ENCODE peak calls at places on chromosomes 7 and 10, in nine cellular contexts. One of them, this sample, is unnamed.

GRCh38 chr10:71838264-71839211 is 12.5 kb downstream of the PSAP start:
- DNase-seq in adrenal gland: no peak
- DNase-seq in HCT116: no peak
- DNase-seq in GM12878: no peak
- DNase-seq in body of pancreas: no peak
- DNase-seq in right lobe of liver: no peak
- DNase-seq in endothelial cell of umbilical vein: no peak
- DNase-seq in sigmoid colon: no peak
- DNase-seq in heart left ventricle: no peak
- DNase-seq in this sample: no peak

GRCh38 chr10:4772202-4772570 is 53.8 kb upstream of the AKR1E2 start:
- DNase-seq in adrenal gland: no peak
- DNase-seq in HCT116: no peak
- DNase-seq in GM12878: no peak
- DNase-seq in body of pancreas: no peak
- DNase-seq in right lobe of liver: no peak
- DNase-seq in endothelial cell of umbilical vein: no peak
- DNase-seq in sigmoid colon: no peak
- DNase-seq in heart left ventricle: no peak
- DNase-seq in this sample: no peak

GRCh38 chr10:24503627-24504320 is 219.9 kb downstream of the ARHGAP21 start:
- DNase-seq in adrenal gland: no peak
- DNase-seq in HCT116: peak; percentile 48
- DNase-seq in GM12878: peak; percentile 36
- DNase-seq in body of pancreas: peak; percentile 67
- DNase-seq in right lobe of liver: no peak
- DNase-seq in endothelial cell of umbilical vein: peak; percentile 33
- DNase-seq in sigmoid colon: no peak
- DNase-seq in heart left ventricle: no peak
- DNase-seq in this sample: no peak

GRCh38 chr7:104541897-104542296 is 213.5 kb downstream of the LHFPL3 start:
- DNase-seq in adrenal gland: no peak
- DNase-seq in HCT116: no peak
- DNase-seq in GM12878: no peak
- DNase-seq in body of pancreas: no peak
- DNase-seq in right lobe of liver: no peak
- DNase-seq in endothelial cell of umbilical vein: no peak
- DNase-seq in sigmoid colon: no peak
- DNase-seq in heart left ventricle: no peak
- DNase-seq in this sample: no peak

GRCh38 chr10:124062390-124062789 is 31.0 kb downstream of the CHST15 start:
- DNase-seq in adrenal gland: no peak
- DNase-seq in HCT116: no peak
- DNase-seq in GM12878: no peak
- DNase-seq in body of pancreas: no peak
- DNase-seq in right lobe of liver: no peak
- DNase-seq in endothelial cell of umbilical vein: no peak
- DNase-seq in sigmoid colon: no peak
- DNase-seq in heart left ventricle: no peak
- DNase-seq in this sample: no peak

GRCh38 chr10:78357673-78358206 is 324.1 kb downstream of the RPS24 start:
- DNase-seq in adrenal gland: no peak
- DNase-seq in HCT116: no peak
- DNase-seq in GM12878: no peak
- DNase-seq in body of pancreas: no peak
- DNase-seq in right lobe of liver: no peak
- DNase-seq in endothelial cell of umbilical vein: no peak
- DNase-seq in sigmoid colon: no peak
- DNase-seq in heart left ventricle: no peak
- DNase-seq in this sample: no peak

GRCh38 chr10:80535671-80536360 is 1.9 kb upstream of the SH2D4B start:
- DNase-seq in adrenal gland: peak; percentile 81
- DNase-seq in HCT116: peak; percentile 48
- DNase-seq in GM12878: no peak
- DNase-seq in body of pancreas: peak; percentile 78
- DNase-seq in right lobe of liver: peak; percentile 92
- DNase-seq in endothelial cell of umbilical vein: peak; percentile 54
- DNase-seq in sigmoid colon: peak; percentile 78
- DNase-seq in heart left ventricle: peak; percentile 89
- DNase-seq in this sample: peak; percentile 68

GRCh38 chr10:62861507-62861906 is 45.3 kb upstream of the EGR2 start:
- DNase-seq in adrenal gland: no peak
- DNase-seq in HCT116: no peak
- DNase-seq in GM12878: no peak
- DNase-seq in body of pancreas: no peak
- DNase-seq in right lobe of liver: no peak
- DNase-seq in endothelial cell of umbilical vein: no peak
- DNase-seq in sigmoid colon: no peak
- DNase-seq in heart left ventricle: no peak
- DNase-seq in this sample: no peak

GRCh38 chr7:139106959-139107358 is 2.6 kb downstream of the ZC3HAV1 start:
- DNase-seq in adrenal gland: no peak
- DNase-seq in HCT116: no peak
- DNase-seq in GM12878: no peak
- DNase-seq in body of pancreas: no peak
- DNase-seq in right lobe of liver: no peak
- DNase-seq in endothelial cell of umbilical vein: no peak
- DNase-seq in sigmoid colon: no peak
- DNase-seq in heart left ventricle: no peak
- DNase-seq in this sample: no peak

GRCh38 chr7:103751476-103751875 is 238.0 kb downstream of the RELN start:
- DNase-seq in adrenal gland: no peak
- DNase-seq in HCT116: no peak
- DNase-seq in GM12878: no peak
- DNase-seq in body of pancreas: no peak
- DNase-seq in right lobe of liver: no peak
- DNase-seq in endothelial cell of umbilical vein: no peak
- DNase-seq in sigmoid colon: no peak
- DNase-seq in heart left ventricle: no peak
- DNase-seq in this sample: no peak

GRCh38 chr7:87223666-87224065 is 4.1 kb upstream of the TMEM243 start:
- DNase-seq in adrenal gland: no peak
- DNase-seq in HCT116: no peak
- DNase-seq in GM12878: no peak
- DNase-seq in body of pancreas: no peak
- DNase-seq in right lobe of liver: no peak
- DNase-seq in endothelial cell of umbilical vein: no peak
- DNase-seq in sigmoid colon: no peak
- DNase-seq in heart left ventricle: no peak
- DNase-seq in this sample: no peak

GRCh38 chr7:151815419-151815818 is 61.5 kb downstream of the PRKAG2 start:
- DNase-seq in adrenal gland: no peak
- DNase-seq in HCT116: no peak
- DNase-seq in GM12878: no peak
- DNase-seq in body of pancreas: no peak
- DNase-seq in right lobe of liver: no peak
- DNase-seq in endothelial cell of umbilical vein: no peak
- DNase-seq in sigmoid colon: no peak
- DNase-seq in heart left ventricle: no peak
- DNase-seq in this sample: no peak

DNA sequence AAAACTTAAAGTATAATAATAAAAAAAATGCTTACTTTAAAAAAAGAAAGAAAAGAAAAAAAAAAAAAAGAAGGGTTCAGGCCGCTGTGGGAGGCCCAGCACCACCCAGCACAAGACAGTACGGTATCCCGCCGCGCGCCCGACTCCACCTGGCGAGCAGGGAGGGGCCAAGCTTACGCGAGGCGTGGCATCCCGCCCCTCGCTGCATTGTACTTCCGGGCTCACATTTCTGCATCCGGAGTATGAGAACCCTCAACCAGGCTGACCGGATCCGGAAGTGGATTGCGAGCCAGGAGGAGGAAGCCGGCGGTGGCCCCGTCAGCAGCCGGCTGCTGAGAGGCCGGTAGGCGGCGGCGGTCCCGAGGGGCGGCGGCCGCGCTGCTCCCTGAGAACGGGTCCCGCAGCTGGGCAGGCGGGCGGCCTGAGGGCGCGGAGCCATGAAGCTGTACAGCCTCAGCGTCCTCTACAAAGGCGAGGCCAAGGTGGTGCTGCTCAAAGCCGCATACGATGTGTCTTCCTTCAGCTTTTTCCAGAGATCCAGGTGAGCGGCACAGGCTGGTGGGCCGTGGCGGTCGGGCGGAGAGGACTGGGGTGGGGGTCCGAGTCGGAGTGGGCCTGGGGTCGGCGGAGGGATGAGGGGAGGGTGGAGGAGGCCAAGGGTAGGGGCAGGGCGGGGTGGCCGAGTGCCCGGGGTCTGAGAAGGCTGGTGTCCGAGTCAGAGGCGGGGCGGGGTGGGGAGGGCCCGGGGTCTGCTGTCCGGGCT is at the start of gene YKT6:
- DNase-seq in adrenal gland: peak; percentile 97
- DNase-seq in HCT116: peak; percentile 94
- DNase-seq in GM12878: peak; percentile 84
- DNase-seq in body of pancreas: peak; percentile 97
- DNase-seq in right lobe of liver: peak; percentile 94
- DNase-seq in endothelial cell of umbilical vein: peak; percentile 94
- DNase-seq in sigmoid colon: peak; percentile 97
- DNase-seq in heart left ventricle: peak; percentile 95
- DNase-seq in this sample: peak; percentile 86
- TF ChIP-seq POLR2A in adrenal gland: peak; percentile 70
- TF ChIP-seq POLR2A in HCT116: peak; percentile 75
- TF ChIP-seq POLR2A in GM12878: peak; percentile 91
- TF ChIP-seq POLR2A in body of pancreas: peak; percentile 76
- TF ChIP-seq POLR2A in right lobe of liver: peak; percentile 81
- TF ChIP-seq POLR2A in endothelial cell of umbilical vein: peak; percentile 94
- TF ChIP-seq POLR2A in sigmoid colon: peak; percentile 30
- TF ChIP-seq POLR2A in heart left ventricle: no peak
- TF ChIP-seq POLR2A in this sample: peak; percentile 45

DNA sequence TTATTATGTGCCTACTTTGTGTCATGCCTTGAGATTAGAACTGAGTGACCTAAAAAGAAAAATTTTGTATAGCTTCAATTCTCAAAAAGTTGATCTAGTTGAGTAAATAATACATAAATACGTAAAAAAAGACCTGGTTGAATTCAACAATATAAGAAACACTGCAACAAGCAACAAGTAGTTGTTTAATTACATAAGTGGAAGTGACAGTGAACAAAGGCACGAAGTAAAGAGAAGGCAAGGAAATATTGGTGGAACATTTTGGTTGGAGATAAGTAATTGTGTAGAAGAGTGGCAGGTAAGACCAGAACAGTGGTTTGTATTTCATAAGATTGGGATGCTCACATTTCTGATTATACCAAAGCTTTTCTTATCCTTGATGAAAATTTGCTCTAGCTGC is 8.2 kb upstream of the MYPN start:
- DNase-seq in adrenal gland: no peak
- DNase-seq in HCT116: no peak
- DNase-seq in GM12878: no peak
- DNase-seq in body of pancreas: no peak
- DNase-seq in right lobe of liver: no peak
- DNase-seq in endothelial cell of umbilical vein: no peak
- DNase-seq in sigmoid colon: no peak
- DNase-seq in heart left ventricle: no peak
- DNase-seq in this sample: no peak
- H3K4me1 ChIP-seq in adrenal gland: no peaks in the 10 kb centered on the region
- H3K4me1 ChIP-seq in HCT116: peaks cover 92% of the 10 kb centered on the region
- H3K4me1 ChIP-seq in GM12878: no peaks in the 10 kb centered on the region
- H3K4me1 ChIP-seq in body of pancreas: peaks cover 8% of the 10 kb centered on the region
- H3K4me1 ChIP-seq in right lobe of liver: no peaks in the 10 kb centered on the region
- H3K4me1 ChIP-seq in endothelial cell of umbilical vein: peaks cover 15% of the 10 kb centered on the region
- H3K4me1 ChIP-seq in sigmoid colon: peaks cover 6% of the 10 kb centered on the region
- H3K4me1 ChIP-seq in heart left ventricle: peaks cover 16% of the 10 kb centered on the region
- H3K4me1 ChIP-seq in this sample: no peaks in the 10 kb centered on the region

GRCh38 chr10:50310560-50311174 is 59.4 kb upstream of the ASAH2 start:
- DNase-seq in adrenal gland: peak; percentile 55
- DNase-seq in HCT116: peak; percentile 18
- DNase-seq in GM12878: no peak
- DNase-seq in body of pancreas: peak; percentile 11
- DNase-seq in right lobe of liver: no peak
- DNase-seq in endothelial cell of umbilical vein: no peak
- DNase-seq in sigmoid colon: no peak
- DNase-seq in heart left ventricle: no peak
- DNase-seq in this sample: no peak

GRCh38 chr10:50304655-50305054 is 53.3 kb upstream of the ASAH2 start:
- DNase-seq in adrenal gland: no peak
- DNase-seq in HCT116: no peak
- DNase-seq in GM12878: no peak
- DNase-seq in body of pancreas: no peak
- DNase-seq in right lobe of liver: no peak
- DNase-seq in endothelial cell of umbilical vein: no peak
- DNase-seq in sigmoid colon: no peak
- DNase-seq in heart left ventricle: no peak
- DNase-seq in this sample: no peak

GRCh38 chr10:50312464-50313437 is 61.4 kb upstream of the ASAH2 start:
- DNase-seq in adrenal gland: no peak
- DNase-seq in HCT116: no peak
- DNase-seq in GM12878: no peak
- DNase-seq in body of pancreas: no peak
- DNase-seq in right lobe of liver: no peak
- DNase-seq in endothelial cell of umbilical vein: no peak
- DNase-seq in sigmoid colon: no peak
- DNase-seq in heart left ventricle: no peak
- DNase-seq in this sample: no peak

GRCh38 chr10:50314169-50315071 is 63.1 kb upstream of the ASAH2 start:
- DNase-seq in adrenal gland: no peak
- DNase-seq in HCT116: no peak
- DNase-seq in GM12878: no peak
- DNase-seq in body of pancreas: no peak
- DNase-seq in right lobe of liver: no peak
- DNase-seq in endothelial cell of umbilical vein: no peak
- DNase-seq in sigmoid colon: no peak
- DNase-seq in heart left ventricle: no peak
- DNase-seq in this sample: no peak

DNA sequence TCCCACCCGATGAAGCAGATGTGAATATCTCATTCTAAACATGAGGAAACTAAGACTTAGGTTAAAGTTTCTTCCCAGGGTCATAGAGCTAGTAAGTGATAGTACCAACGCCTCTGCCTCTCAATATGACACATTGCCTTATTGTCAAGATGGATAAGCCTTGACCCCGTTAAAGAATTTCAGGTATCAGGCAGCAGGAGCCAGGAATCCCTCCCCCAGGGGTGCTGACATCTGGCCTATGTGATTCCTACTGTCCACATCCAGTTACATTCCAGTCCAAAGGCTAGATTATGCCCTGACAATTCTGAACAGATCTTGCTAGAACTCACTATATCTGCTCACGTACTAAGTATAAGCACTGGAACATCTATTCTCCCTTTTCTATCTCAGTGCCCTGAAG is 58.0 kb upstream of the ASAH2 start:
- DNase-seq in adrenal gland: no peak
- DNase-seq in HCT116: no peak
- DNase-seq in GM12878: no peak
- DNase-seq in body of pancreas: no peak
- DNase-seq in right lobe of liver: no peak
- DNase-seq in endothelial cell of umbilical vein: no peak
- DNase-seq in sigmoid colon: no peak
- DNase-seq in heart left ventricle: no peak
- DNase-seq in this sample: no peak
- TF ChIP-seq POLR2A in adrenal gland: no peak
- TF ChIP-seq POLR2A in HCT116: no peak
- TF ChIP-seq POLR2A in GM12878: no peak
- TF ChIP-seq POLR2A in body of pancreas: no peak
- TF ChIP-seq POLR2A in right lobe of liver: no peak
- TF ChIP-seq POLR2A in endothelial cell of umbilical vein: no peak
- TF ChIP-seq POLR2A in sigmoid colon: no peak
- TF ChIP-seq POLR2A in heart left ventricle: no peak
- TF ChIP-seq POLR2A in this sample: no peak

DNA sequence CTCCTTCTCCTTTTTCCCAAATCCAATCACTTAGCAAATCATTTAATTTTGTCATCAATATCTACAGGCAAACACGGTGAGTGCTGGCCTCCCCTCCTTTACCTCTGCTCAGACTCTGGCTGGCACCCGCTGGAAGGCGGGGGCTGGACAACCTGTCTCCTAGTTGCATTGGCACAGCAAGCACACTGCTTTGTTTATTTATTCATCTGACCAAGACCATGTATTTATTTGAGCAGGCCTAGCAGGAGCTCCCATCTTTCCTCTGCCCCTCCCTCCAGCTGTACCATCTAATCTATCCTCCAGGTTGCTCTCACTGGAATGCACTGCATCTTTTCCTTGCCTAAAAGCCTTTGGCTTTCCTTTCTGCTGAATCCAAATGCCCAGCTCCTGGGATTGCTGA is 9.8 kb downstream of the ELMO1 start:
- DNase-seq in adrenal gland: no peak
- DNase-seq in HCT116: no peak
- DNase-seq in GM12878: no peak
- DNase-seq in body of pancreas: no peak
- DNase-seq in right lobe of liver: peak; percentile 61
- DNase-seq in endothelial cell of umbilical vein: no peak
- DNase-seq in sigmoid colon: no peak
- DNase-seq in heart left ventricle: no peak
- DNase-seq in this sample: no peak
- H3K4me1 ChIP-seq in adrenal gland: peaks cover 23% of the 10 kb centered on the region
- H3K4me1 ChIP-seq in HCT116: no peaks in the 10 kb centered on the region
- H3K4me1 ChIP-seq in GM12878: no peaks in the 10 kb centered on the region
- H3K4me1 ChIP-seq in body of pancreas: no peaks in the 10 kb centered on the region
- H3K4me1 ChIP-seq in right lobe of liver: no peaks in the 10 kb centered on the region
- H3K4me1 ChIP-seq in endothelial cell of umbilical vein: peaks cover 22% of the 10 kb centered on the region
- H3K4me1 ChIP-seq in sigmoid colon: no peaks in the 10 kb centered on the region
- H3K4me1 ChIP-seq in heart left ventricle: peaks cover 29% of the 10 kb centered on the region
- H3K4me1 ChIP-seq in this sample: peaks cover 3% of the 10 kb centered on the region